ENCODE peak calls at places on chromosome 6, in eight cellular contexts. One of them, this sample, is unnamed. For H3K4me1 and H3K27me3, the result is how much of the 10 kb centered on the place peaks cover.

GRCh38 chr6:158512809-158513208 is 47.1 kb upstream of the TMEM181 start:
- DNase-seq in breast epithelium: no peak
- DNase-seq in PC-9: no peak
- DNase-seq in colonic mucosa: no peak
- DNase-seq in left lung: no peak
- DNase-seq in psoas muscle: no peak
- DNase-seq in small intestine: no peak
- DNase-seq in fibroblast of lung: no peak
- DNase-seq in this sample: no peak

GRCh38 chr6:167951781-167952511 is 45.5 kb upstream of the KIF25 start:
- DNase-seq in breast epithelium: no peak
- DNase-seq in PC-9: no peak
- DNase-seq in colonic mucosa: no peak
- DNase-seq in left lung: no peak
- DNase-seq in psoas muscle: no peak
- DNase-seq in small intestine: no peak
- DNase-seq in fibroblast of lung: no peak
- DNase-seq in this sample: no peak

GRCh38 chr6:7691675-7692452 is 34.0 kb upstream of the BMP6 start:
- DNase-seq in breast epithelium: no peak
- DNase-seq in PC-9: peak
- DNase-seq in colonic mucosa: peak
- DNase-seq in left lung: no peak
- DNase-seq in psoas muscle: peak
- DNase-seq in small intestine: peak
- DNase-seq in fibroblast of lung: peak
- DNase-seq in this sample: no peak

GRCh38 chr6:46490425-46491200 is 636 bp downstream of the RCAN2 start:
- DNase-seq in breast epithelium: no peak
- DNase-seq in PC-9: peak
- DNase-seq in colonic mucosa: peak
- DNase-seq in left lung: peak
- DNase-seq in psoas muscle: peak
- DNase-seq in small intestine: no peak
- DNase-seq in fibroblast of lung: no peak
- DNase-seq in this sample: peak

GRCh38 chr6:27809067-27809938 is 102.9 kb downstream of the OR2B2 start:
- DNase-seq in breast epithelium: no peak
- DNase-seq in PC-9: no peak
- DNase-seq in colonic mucosa: no peak
- DNase-seq in left lung: no peak
- DNase-seq in psoas muscle: no peak
- DNase-seq in small intestine: no peak
- DNase-seq in fibroblast of lung: no peak
- DNase-seq in this sample: no peak

GRCh38 chr6:157273756-157274088 is 49.6 kb downstream of the TMEM242 start:
- DNase-seq in breast epithelium: no peak
- DNase-seq in PC-9: peak
- DNase-seq in colonic mucosa: peak
- DNase-seq in left lung: no peak
- DNase-seq in psoas muscle: no peak
- DNase-seq in small intestine: peak
- DNase-seq in fibroblast of lung: peak
- DNase-seq in this sample: peak

GRCh38 chr6:70221025-70221714 is 81.7 kb downstream of the COL9A1 start:
- DNase-seq in breast epithelium: no peak
- DNase-seq in PC-9: no peak
- DNase-seq in colonic mucosa: no peak
- DNase-seq in left lung: no peak
- DNase-seq in psoas muscle: no peak
- DNase-seq in small intestine: peak
- DNase-seq in fibroblast of lung: peak
- DNase-seq in this sample: no peak

GRCh38 chr6:4017847-4018193 is 61.1 kb downstream of the FAM217A start:
- DNase-seq in breast epithelium: no peak
- DNase-seq in PC-9: no peak
- DNase-seq in colonic mucosa: no peak
- DNase-seq in left lung: no peak
- DNase-seq in psoas muscle: no peak
- DNase-seq in small intestine: peak
- DNase-seq in fibroblast of lung: peak
- DNase-seq in this sample: no peak

GRCh38 chr6:52191824-52192223 is 5.6 kb downstream of the IL17A start:
- DNase-seq in breast epithelium: no peak
- DNase-seq in PC-9: no peak
- DNase-seq in colonic mucosa: no peak
- DNase-seq in left lung: no peak
- DNase-seq in psoas muscle: no peak
- DNase-seq in small intestine: no peak
- DNase-seq in fibroblast of lung: no peak
- DNase-seq in this sample: no peak

GRCh38 chr6:41713161-41713649 is 22.2 kb downstream of the TFEB start:
- DNase-seq in breast epithelium: peak
- DNase-seq in PC-9: peak
- DNase-seq in colonic mucosa: no peak
- DNase-seq in left lung: peak
- DNase-seq in psoas muscle: peak
- DNase-seq in small intestine: no peak
- DNase-seq in fibroblast of lung: peak
- DNase-seq in this sample: peak

GRCh38 chr6:169905041-169905807 is 153.8 kb downstream of the ERMARD start:
- DNase-seq in breast epithelium: no peak
- DNase-seq in PC-9: no peak
- DNase-seq in colonic mucosa: peak
- DNase-seq in left lung: no peak
- DNase-seq in psoas muscle: no peak
- DNase-seq in small intestine: peak
- DNase-seq in fibroblast of lung: peak
- DNase-seq in this sample: no peak

GRCh38 chr6:142735182-142735581 is 209.8 kb downstream of the HIVEP2 start:
- DNase-seq in breast epithelium: no peak
- DNase-seq in PC-9: no peak
- DNase-seq in colonic mucosa: no peak
- DNase-seq in left lung: no peak
- DNase-seq in psoas muscle: no peak
- DNase-seq in small intestine: no peak
- DNase-seq in fibroblast of lung: peak
- DNase-seq in this sample: no peak

GRCh38 chr6:44133003-44133931 is 5.9 kb downstream of the TMEM63B start:
- DNase-seq in breast epithelium: peak
- DNase-seq in PC-9: peak
- DNase-seq in colonic mucosa: peak
- DNase-seq in left lung: peak
- DNase-seq in psoas muscle: peak
- DNase-seq in small intestine: peak
- DNase-seq in fibroblast of lung: peak
- DNase-seq in this sample: peak

GRCh38 chr6:162736933-162737332 is 9.2 kb downstream of the PACRG start:
- DNase-seq in breast epithelium: no peak
- DNase-seq in PC-9: no peak
- DNase-seq in colonic mucosa: no peak
- DNase-seq in left lung: no peak
- DNase-seq in psoas muscle: no peak
- DNase-seq in small intestine: peak
- DNase-seq in fibroblast of lung: no peak
- DNase-seq in this sample: no peak

GRCh38 chr6:142725024-142725770 is 219.8 kb downstream of the HIVEP2 start:
- DNase-seq in breast epithelium: no peak
- DNase-seq in PC-9: no peak
- DNase-seq in colonic mucosa: no peak
- DNase-seq in left lung: no peak
- DNase-seq in psoas muscle: no peak
- DNase-seq in small intestine: no peak
- DNase-seq in fibroblast of lung: no peak
- DNase-seq in this sample: no peak

DNA sequence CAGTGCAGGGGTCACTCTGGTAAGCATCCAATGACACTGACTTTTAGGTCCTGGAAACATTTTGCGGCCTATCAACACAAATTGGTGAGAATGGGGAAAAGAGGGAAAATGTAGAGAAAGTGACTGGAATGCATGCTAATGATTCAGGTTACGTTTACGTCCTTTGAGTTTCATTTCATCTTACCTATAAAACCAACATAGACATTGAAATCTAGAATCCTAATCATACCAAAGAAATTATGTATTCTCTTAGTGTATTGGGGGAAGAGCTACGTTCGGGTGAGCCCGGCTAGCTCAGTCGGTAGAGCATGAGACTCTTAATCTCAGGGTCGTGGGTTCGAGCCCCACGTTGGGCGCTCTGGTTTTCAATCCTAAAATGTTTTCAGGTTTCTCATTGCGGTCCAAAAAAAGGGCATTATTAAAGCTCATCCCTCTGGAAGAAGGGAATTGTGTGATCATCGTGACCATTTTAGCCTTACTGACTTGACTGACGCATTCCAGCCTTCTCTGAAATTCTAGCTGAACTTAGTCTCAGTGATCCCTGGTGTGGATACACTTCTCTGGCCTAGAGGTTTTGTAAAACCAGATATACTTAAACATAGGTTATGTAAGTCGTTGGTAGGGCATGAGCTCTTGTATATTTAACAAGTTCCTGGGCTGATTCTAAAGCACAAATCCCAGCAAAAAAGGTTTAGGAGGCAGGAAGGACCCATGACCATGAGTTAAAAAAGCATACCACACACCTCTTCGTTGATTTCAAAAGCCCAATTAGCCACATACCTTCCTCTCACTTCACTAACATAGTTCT is 18.3 kb downstream of the HMGN4 start:
- DNase-seq in breast epithelium: no peak
- DNase-seq in PC-9: peak
- DNase-seq in colonic mucosa: no peak
- DNase-seq in left lung: no peak
- DNase-seq in psoas muscle: no peak
- DNase-seq in small intestine: no peak
- DNase-seq in fibroblast of lung: peak
- DNase-seq in this sample: peak
- H3K4me3 ChIP-seq in breast epithelium: no peak
- H3K4me3 ChIP-seq in PC-9: peak
- H3K4me3 ChIP-seq in colonic mucosa: no peak
- H3K4me3 ChIP-seq in left lung: no peak
- H3K4me3 ChIP-seq in psoas muscle: no peak
- H3K4me3 ChIP-seq in small intestine: no peak
- H3K4me3 ChIP-seq in fibroblast of lung: no peak
- H3K4me3 ChIP-seq in this sample: no peak

GRCh38 chr6:111734068-111734825 is 128.6 kb upstream of the TRAF3IP2 start:
- DNase-seq in breast epithelium: no peak
- DNase-seq in PC-9: no peak
- DNase-seq in colonic mucosa: no peak
- DNase-seq in left lung: no peak
- DNase-seq in psoas muscle: no peak
- DNase-seq in small intestine: no peak
- DNase-seq in fibroblast of lung: peak
- DNase-seq in this sample: no peak
- H3K4me1 ChIP-seq in breast epithelium: under half
- H3K4me1 ChIP-seq in PC-9: under half
- H3K4me1 ChIP-seq in colonic mucosa: under half
- H3K4me1 ChIP-seq in left lung: under half
- H3K4me1 ChIP-seq in psoas muscle: under half
- H3K4me1 ChIP-seq in small intestine: under half
- H3K4me1 ChIP-seq in fibroblast of lung: under half
- H3K4me1 ChIP-seq in this sample: half or more

GRCh38 chr6:149935668-149936067 is 6.1 kb upstream of the ULBP2 start:
- DNase-seq in breast epithelium: no peak
- DNase-seq in PC-9: no peak
- DNase-seq in colonic mucosa: no peak
- DNase-seq in left lung: no peak
- DNase-seq in psoas muscle: no peak
- DNase-seq in small intestine: no peak
- DNase-seq in fibroblast of lung: no peak
- DNase-seq in this sample: no peak

GRCh38 chr6:149938571-149939462 is 3.0 kb upstream of the ULBP2 start:
- DNase-seq in breast epithelium: no peak
- DNase-seq in PC-9: no peak
- DNase-seq in colonic mucosa: no peak
- DNase-seq in left lung: no peak
- DNase-seq in psoas muscle: no peak
- DNase-seq in small intestine: peak
- DNase-seq in fibroblast of lung: peak
- DNase-seq in this sample: no peak

GRCh38 chr6:149935246-149935645 is 6.6 kb upstream of the ULBP2 start:
- DNase-seq in breast epithelium: no peak
- DNase-seq in PC-9: no peak
- DNase-seq in colonic mucosa: no peak
- DNase-seq in left lung: no peak
- DNase-seq in psoas muscle: no peak
- DNase-seq in small intestine: peak
- DNase-seq in fibroblast of lung: peak
- DNase-seq in this sample: no peak

GRCh38 chr6:149934249-149935156 is 7.3 kb upstream of the ULBP2 start:
- DNase-seq in breast epithelium: no peak
- DNase-seq in PC-9: peak
- DNase-seq in colonic mucosa: peak
- DNase-seq in left lung: no peak
- DNase-seq in psoas muscle: no peak
- DNase-seq in small intestine: peak
- DNase-seq in fibroblast of lung: peak
- DNase-seq in this sample: no peak

GRCh38 chr6:149936743-149937142 is 5.1 kb upstream of the ULBP2 start:
- DNase-seq in breast epithelium: no peak
- DNase-seq in PC-9: no peak
- DNase-seq in colonic mucosa: no peak
- DNase-seq in left lung: no peak
- DNase-seq in psoas muscle: no peak
- DNase-seq in small intestine: no peak
- DNase-seq in fibroblast of lung: no peak
- DNase-seq in this sample: no peak
- H3K27me3 ChIP-seq in breast epithelium: under half
- H3K27me3 ChIP-seq in PC-9: under half
- H3K27me3 ChIP-seq in colonic mucosa: half or more
- H3K27me3 ChIP-seq in left lung: half or more
- H3K27me3 ChIP-seq in psoas muscle: half or more
- H3K27me3 ChIP-seq in small intestine: under half
- H3K27me3 ChIP-seq in fibroblast of lung: under half
- H3K27me3 ChIP-seq in this sample: half or more

GRCh38 chr6:1395496-1395895 is 6.1 kb downstream of the FOXF2 start:
- DNase-seq in breast epithelium: no peak
- DNase-seq in PC-9: no peak
- DNase-seq in colonic mucosa: no peak
- DNase-seq in left lung: no peak
- DNase-seq in psoas muscle: no peak
- DNase-seq in small intestine: no peak
- DNase-seq in fibroblast of lung: no peak
- DNase-seq in this sample: no peak

GRCh38 chr6:1392813-1393640 is 3.7 kb downstream of the FOXF2 start:
- DNase-seq in breast epithelium: no peak
- DNase-seq in PC-9: no peak
- DNase-seq in colonic mucosa: no peak
- DNase-seq in left lung: no peak
- DNase-seq in psoas muscle: no peak
- DNase-seq in small intestine: no peak
- DNase-seq in fibroblast of lung: no peak
- DNase-seq in this sample: no peak

GRCh38 chr6:1391692-1392309 is 2.4 kb downstream of the FOXF2 start:
- DNase-seq in breast epithelium: no peak
- DNase-seq in PC-9: no peak
- DNase-seq in colonic mucosa: no peak
- DNase-seq in left lung: no peak
- DNase-seq in psoas muscle: no peak
- DNase-seq in small intestine: no peak
- DNase-seq in fibroblast of lung: no peak
- DNase-seq in this sample: no peak

GRCh38 chr6:1394591-1395463 is 5.5 kb downstream of the FOXF2 start:
- DNase-seq in breast epithelium: no peak
- DNase-seq in PC-9: no peak
- DNase-seq in colonic mucosa: no peak
- DNase-seq in left lung: no peak
- DNase-seq in psoas muscle: no peak
- DNase-seq in small intestine: no peak
- DNase-seq in fibroblast of lung: no peak
- DNase-seq in this sample: no peak

GRCh38 chr6:1393641-1394283 is 4.4 kb downstream of the FOXF2 start:
- DNase-seq in breast epithelium: no peak
- DNase-seq in PC-9: no peak
- DNase-seq in colonic mucosa: no peak
- DNase-seq in left lung: no peak
- DNase-seq in psoas muscle: no peak
- DNase-seq in small intestine: no peak
- DNase-seq in fibroblast of lung: no peak
- DNase-seq in this sample: no peak
- H3K4me3 ChIP-seq in breast epithelium: peak
- H3K4me3 ChIP-seq in PC-9: no peak
- H3K4me3 ChIP-seq in colonic mucosa: peak
- H3K4me3 ChIP-seq in left lung: peak
- H3K4me3 ChIP-seq in psoas muscle: peak
- H3K4me3 ChIP-seq in small intestine: peak
- H3K4me3 ChIP-seq in fibroblast of lung: peak
- H3K4me3 ChIP-seq in this sample: peak

This sample was measured in left ventricle myocardium inferior.